ENCODE peak calls at places on chromosomes 1 and 21, in seven cellular contexts. T, I, G, L, S, H and M are unnamed samples. For H3K27me3, the result is how much of the 10 kb centered on the place peaks cover.

GRCh38 chr1:164562947-164563346 is 4.0 kb downstream of the PBX1 start:
- DNase-seq in S (no peak), G (no peak), L (peak), H (no peak), T (no peak), I (no peak), M (no peak)

GRCh38 chr1:200483491-200484143 is 73.8 kb upstream of the ZNF281 start:
- DNase-seq in I (peak), T (no peak), L (peak), G (peak), S (peak), H (no peak), M (peak)

GRCh38 chr1:225635649-225636048 is 17.3 kb downstream of the ENAH start:
- DNase-seq in I (no peak), G (no peak), T (no peak), H (no peak), L (no peak), S (no peak), M (no peak)

GRCh38 chr1:185969524-185969991 is 235.4 kb downstream of the HMCN1 start:
- DNase-seq in T (no peak), L (peak), H (no peak), I (no peak), G (peak), S (no peak), M (no peak)

GRCh38 chr1:59506952-59507351 is 210.1 kb downstream of the FGGY start:
- DNase-seq in I (peak), H (peak), G (peak), T (no peak), L (peak), S (no peak), M (no peak)

GRCh38 chr1:248047008-248047407 is 372 bp downstream of the OR2L3 start:
- DNase-seq in H (no peak), S (no peak), L (no peak), T (no peak), I (no peak), G (no peak), M (no peak)

GRCh38 chr1:24127801-24128363 is 15.1 kb downstream of the IL22RA1 start:
- DNase-seq in L (no peak), G (no peak), S (no peak), I (no peak), H (no peak), T (no peak), M (no peak)

GRCh38 chr1:33140153-33141149 is 41.4 kb downstream of the TRIM62 start:
- DNase-seq in I (no peak), S (peak), L (peak), T (no peak), G (no peak), H (no peak), M (no peak)

GRCh38 chr1:229841230-229841629 is 215.2 kb downstream of the URB2 start:
- DNase-seq in S (no peak), G (no peak), T (no peak), L (no peak), H (no peak), I (no peak), M (no peak)

GRCh38 chr1:33975961-33976360 is 112.1 kb downstream of the HMGB4 start:
- DNase-seq in I (no peak), T (no peak), H (no peak), G (no peak), S (no peak), L (no peak), M (no peak)

GRCh38 chr1:151312439-151313225 is 14.6 kb downstream of the PI4KB start:
- DNase-seq in I (no peak), L (peak), H (no peak), G (no peak), S (no peak), T (no peak), M (no peak)

GRCh38 chr21:44913425-44914175 is 7.1 kb downstream of the ITGB2 start:
- DNase-seq in T (no peak), L (no peak), H (no peak), G (no peak), S (no peak), I (peak), M (no peak)

GRCh38 chr1:208047975-208048374 is 137.1 kb upstream of the CD34 start:
- DNase-seq in L (peak), S (no peak), T (no peak), G (peak), H (peak), I (peak), M (no peak)

GRCh38 chr1:7827134-7827955 is 25.5 kb downstream of the UTS2 start:
- DNase-seq in T (no peak), H (no peak), I (no peak), L (no peak), G (no peak), S (no peak), M (no peak)

GRCh38 chr1:3919706-3920105 is 19.6 kb upstream of the C1orf174 start:
- DNase-seq in I (no peak), S (no peak), G (no peak), L (no peak), H (no peak), T (no peak), M (no peak)

GRCh38 chr1:212638419-212639151 is 30.0 kb downstream of the ATF3 start:
- DNase-seq in S (no peak), I (no peak), L (peak), G (peak), T (no peak), H (no peak), M (no peak)

GRCh38 chr1:155205969-155206593 is 1.6 kb downstream of the THBS3 start:
- DNase-seq in S (no peak), I (no peak), T (no peak), H (no peak), L (no peak), G (no peak), M (no peak)

GRCh38 chr1:234089396-234089795 is 184.9 kb downstream of the SLC35F3 start:
- DNase-seq in H (no peak), S (no peak), T (no peak), L (no peak), G (no peak), I (no peak), M (no peak)

GRCh38 chr21:34635307-34635706 is 20.4 kb upstream of the RCAN1 start:
- DNase-seq in G (no peak), L (no peak), H (no peak), S (no peak), I (no peak), T (no peak), M (no peak)

GRCh38 chr1:78275906-78276690 is 214.7 kb upstream of the PTGFR start:
- DNase-seq in L (peak), S (no peak), G (peak), I (no peak), T (no peak), H (no peak), M (no peak)

GRCh38 chr1:29520571-29521437 is 284.5 kb downstream of the PTPRU start:
- DNase-seq in T (no peak), H (no peak), I (peak), G (peak), S (no peak), L (no peak), M (no peak)

GRCh38 chr1:53585116-53585515 is 125.9 kb downstream of the DMRTB1 start:
- DNase-seq in G (peak), T (peak), S (peak), H (no peak), L (peak), I (peak), M (peak)

GRCh38 chr1:183281039-183281438 is 95.0 kb downstream of the LAMC2 start:
- DNase-seq in I (no peak), L (no peak), S (no peak), H (no peak), G (no peak), T (no peak), M (no peak)

GRCh38 chr1:101264699-101265098 is 27.9 kb downstream of the S1PR1 start:
- DNase-seq in G (no peak), I (no peak), H (no peak), T (no peak), L (no peak), S (no peak), M (no peak)

GRCh38 chr1:180151508-180151907 is 3.2 kb upstream of the QSOX1 start:
- DNase-seq in G (peak), T (no peak), H (no peak), L (peak), I (no peak), S (no peak), M (peak)

GRCh38 chr1:19744886-19745285 is 54.8 kb downstream of the TMCO4 start:
- DNase-seq in I (no peak), L (no peak), G (no peak), H (no peak), S (no peak), T (no peak), M (no peak)

GRCh38 chr1:19743180-19743579 is 56.5 kb downstream of the TMCO4 start:
- DNase-seq in L (no peak), S (no peak), G (no peak), T (no peak), H (no peak), I (no peak), M (no peak)

GRCh38 chr1:19744335-19744743 is 55.4 kb downstream of the TMCO4 start:
- DNase-seq in I (no peak), S (no peak), G (no peak), L (no peak), H (no peak), T (no peak), M (no peak)

GRCh38 chr1:19747741-19748140 is 52.0 kb downstream of the TMCO4 start:
- DNase-seq in S (no peak), G (no peak), T (no peak), H (no peak), L (no peak), I (no peak), M (no peak)

DNA sequence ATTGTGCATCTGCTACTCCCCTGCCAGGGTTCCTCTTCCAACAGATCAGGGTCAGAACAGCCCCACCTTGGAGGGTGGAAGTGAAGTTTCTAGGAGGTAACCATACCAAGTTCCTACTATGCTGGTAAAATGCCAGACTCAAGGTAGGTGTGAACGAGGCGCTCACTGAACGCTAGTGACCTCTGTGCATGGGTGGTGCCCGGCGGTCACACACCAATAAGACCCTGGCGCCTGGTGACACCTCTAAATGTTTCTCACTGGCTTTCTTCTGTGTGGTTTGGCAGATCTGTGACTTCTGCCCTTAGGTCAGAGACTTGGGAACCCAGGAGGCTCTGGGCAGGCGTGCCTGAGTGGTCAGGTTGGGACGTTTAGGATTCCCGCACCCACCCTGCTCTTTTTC is 55.9 kb downstream of the TMCO4 start:
- DNase-seq in G (no peak), T (no peak), I (no peak), H (no peak), L (no peak), S (no peak), M (no peak)
- H3K27me3 ChIP-seq in G (under half), T (under half), I (under half), H (under half), L (under half), S (under half), M (under half)

GRCh38 chr1:235511470-235512240 is 7.4 kb upstream of the B3GALNT2 start:
- DNase-seq in T (no peak), G (peak), S (no peak), I (no peak), H (no peak), L (peak), M (no peak)
- TF ChIP-seq CTCF in T (no peak), G (peak), S (no peak), I (no peak), H (no peak), L (peak), M (no peak)

DNA sequence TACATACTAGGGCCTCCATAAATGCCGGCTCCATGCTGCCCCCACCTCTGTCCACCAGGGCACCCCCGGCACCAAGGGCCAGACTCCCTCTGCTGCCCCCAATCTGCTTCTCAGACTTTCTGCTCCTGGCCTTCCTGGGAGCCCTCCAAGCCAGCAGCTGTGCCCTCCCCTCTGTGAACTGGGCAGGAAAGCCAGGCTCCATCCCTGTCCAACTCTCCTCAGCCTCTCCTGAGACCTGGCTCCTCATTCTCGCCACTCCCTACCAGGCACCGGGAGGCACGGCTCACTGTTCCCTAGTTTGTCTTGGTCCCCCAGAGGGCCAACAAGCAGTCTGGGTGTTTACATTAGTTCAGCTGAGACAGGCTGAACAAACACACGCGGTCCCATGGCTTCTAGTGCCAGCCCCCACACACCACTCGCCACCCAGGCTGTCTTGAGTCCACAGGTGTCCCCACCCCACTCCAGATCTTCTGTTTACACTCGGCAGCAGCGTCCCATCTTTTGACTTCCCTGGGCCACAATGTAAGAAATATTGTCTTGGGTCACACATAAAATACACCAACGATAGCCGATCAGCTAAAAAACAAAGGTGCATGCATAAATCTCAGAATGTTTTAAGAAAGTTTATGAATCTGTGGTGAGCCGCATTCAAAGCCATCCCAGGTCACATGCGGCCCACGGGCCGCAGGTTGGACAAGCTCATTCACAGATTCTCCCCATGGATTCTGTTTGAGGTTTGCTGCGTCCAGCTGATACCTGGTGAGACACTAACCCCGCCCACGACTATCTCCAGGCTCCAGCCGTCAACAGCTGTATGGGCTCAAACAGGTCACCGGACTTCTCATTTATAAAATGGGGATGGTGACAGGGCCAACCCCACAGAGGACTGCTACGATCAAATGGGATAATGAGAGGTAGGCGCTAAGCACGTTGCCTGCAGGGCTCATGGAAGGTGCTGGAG is 29.5 kb upstream of the ECE1 start:
- DNase-seq in G (no peak), T (no peak), S (no peak), L (no peak), I (no peak), H (peak), M (no peak)
- H3K27ac ChIP-seq in G (peak), T (no peak), S (peak), L (peak), I (peak), H (peak), M (peak)

GRCh38 chr1:219833214-219833816 is 95.0 kb downstream of the SLC30A10 start:
- DNase-seq in L (no peak), S (no peak), G (no peak), H (no peak), I (no peak), T (no peak), M (no peak)

GRCh38 chr1:219834247-219834917 is 94.0 kb downstream of the SLC30A10 start:
- DNase-seq in T (no peak), H (no peak), G (no peak), I (no peak), S (no peak), L (no peak), M (no peak)

GRCh38 chr1:219837994-219838294 is 90.4 kb downstream of the SLC30A10 start:
- DNase-seq in G (no peak), H (no peak), S (no peak), L (no peak), I (no peak), T (no peak), M (no peak)

GRCh38 chr1:219837274-219837993 is 90.9 kb downstream of the SLC30A10 start:
- DNase-seq in H (no peak), I (no peak), T (peak), L (peak), S (peak), G (peak), M (peak)
- H3K27me3 ChIP-seq in H (under half), I (under half), T (under half), L (under half), S (under half), G (under half), M (under half)